ENCODE peak calls at places on chromosomes 1 and 21, in six cellular contexts. C, S, I, Y, B and X are unnamed samples.
A peak's percentile ranks its signal among the peaks of the same experiment; 100 is the strongest.

GRCh38 chr21:44648557-44649311 is 2.5 kb downstream of the KRTAP10-11 start:
- DNase-seq in C (no peak), S (no peak), I (no peak), Y (no peak), B (no peak), X (no peak)

GRCh38 chr1:184555665-184556641 is 169.1 kb downstream of the C1orf21 start:
- DNase-seq in C (no peak), S (no peak), I (no peak), Y (no peak), B (no peak), X (no peak)

GRCh38 chr1:42797414-42797813 is 12.6 kb downstream of the TMEM269 start:
- DNase-seq in C (no peak), S (no peak), I (no peak), Y (no peak), B (no peak), X (no peak)

GRCh38 chr1:92882817-92883216 is 51.0 kb downstream of the RPL5 start:
- DNase-seq in C (no peak), S (no peak), I (no peak), Y (no peak), B (peak; percentile 10), X (no peak)

GRCh38 chr1:241990040-241990439 is 8.9 kb downstream of the MAP1LC3C start:
- DNase-seq in C (no peak), S (no peak), I (peak; percentile 96), Y (no peak), B (peak; percentile 99), X (peak; percentile 59)

GRCh38 chr1:43492816-43493215 is 37.9 kb upstream of the PTPRF start:
- DNase-seq in C (no peak), S (no peak), I (no peak), Y (no peak), B (peak; percentile 64), X (peak; percentile 55)

GRCh38 chr1:228782662-228783414 is 47.6 kb downstream of the RHOU start:
- DNase-seq in C (no peak), S (no peak), I (peak; percentile 8), Y (peak; percentile 80), B (peak; percentile 75), X (peak; percentile 16)

GRCh38 chr1:157542676-157543075 is 9.6 kb downstream of the FCRL5 start:
- DNase-seq in C (no peak), S (no peak), I (no peak), Y (no peak), B (no peak), X (no peak)

GRCh38 chr1:201791051-201791774 is 37.7 kb upstream of the IPO9 start:
- DNase-seq in C (no peak), S (no peak), I (no peak), Y (no peak), B (no peak), X (no peak)

GRCh38 chr1:210332719-210333398 is 4.2 kb downstream of the HHAT start:
- DNase-seq in C (no peak), S (no peak), I (peak; percentile 73), Y (no peak), B (no peak), X (no peak)

GRCh38 chr1:56206391-56206790 is 373.0 kb downstream of the PLPP3 start:
- DNase-seq in C (no peak), S (no peak), I (no peak), Y (no peak), B (no peak), X (no peak)

GRCh38 chr1:67390041-67390887 is 39.9 kb downstream of the SERBP1 start:
- DNase-seq in C (no peak), S (no peak), I (peak; percentile 98), Y (no peak), B (peak; percentile 58), X (peak; percentile 80)

GRCh38 chr1:89954401-89954800 is 40.5 kb upstream of the ZNF326 start:
- DNase-seq in C (no peak), S (no peak), I (no peak), Y (no peak), B (no peak), X (no peak)

GRCh38 chr1:20362856-20363255 is 72.2 kb downstream of the VWA5B1 start:
- DNase-seq in C (no peak), S (no peak), I (no peak), Y (no peak), B (no peak), X (no peak)

GRCh38 chr1:157948547-157949152 is 44.8 kb upstream of the KIRREL1 start:
- DNase-seq in C (peak; percentile 46), S (peak; percentile 39), I (peak; percentile 25), Y (peak; percentile 13), B (peak; percentile 56), X (peak; percentile 41)

GRCh38 chr21:25818156-25818950 is 83.6 kb downstream of the GABPA start:
- DNase-seq in C (no peak), S (no peak), I (no peak), Y (no peak), B (no peak), X (no peak)

GRCh38 chr1:168834225-168834872 is 105.3 kb upstream of the DPT start:
- DNase-seq in C (no peak), S (no peak), I (no peak), Y (peak; percentile 96), B (no peak), X (no peak)

GRCh38 chr21:44994581-44995171 is 54.8 kb downstream of the SLX9 start:
- DNase-seq in C (no peak), S (no peak), I (no peak), Y (no peak), B (peak; percentile 39), X (no peak)

GRCh38 chr1:117662667-117663066 is 56.8 kb downstream of the TENT5C start:
- DNase-seq in C (no peak), S (no peak), I (no peak), Y (no peak), B (no peak), X (no peak)

GRCh38 chr21:41621523-41621922 is 113.6 kb upstream of the TMPRSS2 start:
- DNase-seq in C (no peak), S (no peak), I (no peak), Y (no peak), B (peak; percentile 50), X (no peak)

GRCh38 chr1:16338961-16339360 is 13.3 kb downstream of the FBXO42 start:
- DNase-seq in C (no peak), S (no peak), I (peak; percentile 65), Y (no peak), B (peak; percentile 38), X (peak; percentile 31)

GRCh38 chr21:36470294-36470693 is 9.6 kb downstream of the CLDN14 start:
- DNase-seq in C (no peak), S (no peak), I (peak; percentile 34), Y (no peak), B (no peak), X (no peak)

DNA sequence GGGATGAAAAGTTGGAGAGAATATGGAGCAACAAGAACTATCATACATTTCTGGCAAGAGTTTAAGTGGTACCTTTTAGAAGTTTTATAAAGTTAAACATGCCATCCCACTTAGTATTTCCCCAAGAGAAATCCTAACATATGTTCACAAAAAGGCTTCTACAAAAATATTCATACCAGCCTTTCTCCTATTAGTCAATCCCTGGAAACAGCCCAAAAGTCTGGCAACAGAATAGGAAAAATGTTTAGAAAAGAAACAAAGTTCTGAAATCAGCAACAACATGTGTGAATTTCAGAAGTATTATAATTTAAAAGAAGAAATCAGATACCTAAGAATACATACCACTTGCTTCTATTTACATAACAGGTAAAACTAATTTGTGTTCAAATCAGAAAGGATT is 271.0 kb downstream of the DSCAM start:
- DNase-seq in C (no peak), S (no peak), I (peak; percentile 9), Y (no peak), B (no peak), X (peak; percentile 87)
- H3K36me3 ChIP-seq in C (no peaks in the 10 kb centered on the region), S (no peaks in the 10 kb centered on the region), I (no peaks in the 10 kb centered on the region), Y (no peaks in the 10 kb centered on the region), B (no peaks in the 10 kb centered on the region), X (no peaks in the 10 kb centered on the region)

GRCh38 chr1:226723640-226724532 is 15.2 kb downstream of the ITPKB start:
- DNase-seq in C (peak; percentile 65), S (no peak), I (peak; percentile 74), Y (no peak), B (peak; percentile 74), X (peak; percentile 82)
- H3K9ac ChIP-seq in C (no peak overlapping the region), S (no peak overlapping the region), I (no peak overlapping the region), Y (no peak overlapping the region), B (no peak overlapping the region), X (peak overlapping the region; percentile 30)

GRCh38 chr1:21876267-21876666 is 60.8 kb downstream of the HSPG2 start:
- DNase-seq in C (no peak), S (no peak), I (no peak), Y (no peak), B (no peak), X (no peak)

GRCh38 chr1:21878840-21879478 is 58.2 kb downstream of the HSPG2 start:
- DNase-seq in C (no peak), S (no peak), I (no peak), Y (no peak), B (no peak), X (no peak)

GRCh38 chr1:21880619-21880970 is 56.5 kb downstream of the HSPG2 start:
- DNase-seq in C (no peak), S (no peak), I (no peak), Y (no peak), B (no peak), X (no peak)

GRCh38 chr1:21879928-21880618 is 57.0 kb downstream of the HSPG2 start:
- DNase-seq in C (no peak), S (no peak), I (no peak), Y (no peak), B (no peak), X (no peak)

DNA sequence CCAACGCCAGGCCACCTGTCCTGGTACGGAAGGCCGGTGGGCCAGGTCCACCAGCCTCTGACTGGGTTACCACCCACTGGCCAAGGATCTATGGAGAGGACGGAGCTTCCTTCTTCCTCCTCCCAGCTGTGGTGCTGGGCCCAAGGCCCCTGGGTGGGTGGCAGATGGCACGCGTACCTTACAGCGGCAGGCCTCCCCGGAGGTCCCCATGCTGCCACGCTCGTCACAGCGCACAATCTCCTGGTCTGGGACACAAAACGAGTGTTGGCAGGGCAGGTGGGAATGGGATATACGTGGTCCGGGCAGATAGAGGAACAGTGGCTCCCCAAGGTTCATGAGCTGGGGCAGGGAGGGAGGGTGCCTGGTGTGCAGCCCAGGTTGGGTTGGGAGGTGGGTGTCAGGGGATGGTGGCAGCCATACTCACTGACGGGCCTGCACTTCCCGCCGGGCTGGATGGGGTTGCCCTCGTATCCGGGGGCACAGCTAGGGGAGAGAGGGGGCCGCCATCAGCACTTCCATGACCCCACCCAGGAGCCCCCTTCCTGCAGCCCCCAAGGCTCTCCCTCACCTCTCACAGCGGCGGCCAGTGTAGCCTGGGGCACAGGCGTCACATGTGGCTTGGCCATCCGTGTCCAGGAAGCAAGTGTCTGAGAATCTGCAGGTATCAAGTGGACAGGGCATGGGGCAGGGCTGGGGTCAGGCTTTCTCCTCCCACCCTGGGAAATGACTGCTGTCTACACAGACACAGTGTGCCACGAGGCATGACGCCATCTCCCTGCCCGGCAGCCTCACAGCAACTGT is 58.9 kb downstream of the HSPG2 start:
- DNase-seq in C (no peak), S (no peak), I (no peak), Y (no peak), B (no peak), X (no peak)
- H3K36me3 ChIP-seq in C (peaks cover 81% of the 10 kb centered on the region), S (peaks cover 35% of the 10 kb centered on the region), I (peaks cover 53% of the 10 kb centered on the region), Y (peaks cover 29% of the 10 kb centered on the region), B (peaks cover 80% of the 10 kb centered on the region), X (peaks cover 97% of the 10 kb centered on the region)

DNA sequence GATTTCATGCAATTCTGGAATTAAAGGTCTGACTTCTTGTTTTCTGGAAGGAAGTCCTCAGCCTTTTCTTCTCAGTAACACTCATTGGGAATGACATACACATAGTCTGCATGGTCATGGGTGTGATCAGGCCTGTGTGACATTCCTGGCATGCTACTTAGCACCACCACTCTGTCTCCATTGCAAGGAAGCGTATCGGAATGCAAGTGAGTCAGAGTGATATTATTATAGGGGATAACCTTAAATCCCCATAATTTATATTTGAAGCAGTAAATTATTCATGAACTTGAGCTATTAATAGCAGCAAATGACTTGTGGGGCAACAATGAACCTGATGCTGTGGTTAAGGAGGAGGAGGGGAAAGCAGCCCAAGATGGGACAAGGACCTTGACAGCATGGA is 4.3 kb downstream of the MAB21L3 start:
- DNase-seq in C (no peak), S (no peak), I (peak; percentile 84), Y (no peak), B (peak; percentile 89), X (peak; percentile 83)
- H3K9ac ChIP-seq in C (no peak overlapping the region), S (no peak overlapping the region), I (no peak overlapping the region), Y (no peak overlapping the region), B (no peak overlapping the region), X (no peak overlapping the region)